ENCODE peak calls at places on chromosome 15, in eight cellular contexts. V, F, Z, N, C, S, E and A are unnamed samples.

GRCh38 chr15:62105266-62105665 is 38.5 kb downstream of the C2CD4A start:
- DNase-seq in N (no peak), C (no peak), Z (no peak), V (no peak), E (no peak), S (no peak), F (no peak), A (no peak)

GRCh38 chr15:101669744-101670143 is 17.6 kb upstream of the TM2D3 start:
- DNase-seq in N (no peak), E (no peak), S (no peak), Z (no peak), F (no peak), V (no peak), C (no peak), A (no peak)

GRCh38 chr15:60390931-60391501 is 6.8 kb downstream of the ANXA2 start:
- DNase-seq in S (no peak), Z (peak), C (no peak), E (no peak), N (peak), V (no peak), F (peak), A (no peak)

GRCh38 chr15:97009036-97009555 is 678.6 kb downstream of the NR2F2 start:
- DNase-seq in S (no peak), N (no peak), Z (peak), F (no peak), E (no peak), C (no peak), V (peak), A (no peak)

GRCh38 chr15:35256555-35256954 is 171.5 kb upstream of the NANOGP8 start:
- DNase-seq in V (no peak), C (no peak), E (no peak), N (no peak), S (no peak), Z (no peak), F (no peak), A (no peak)

GRCh38 chr15:77033417-77033728 is 37.5 kb downstream of the TSPAN3 start:
- DNase-seq in C (peak), V (no peak), F (no peak), S (no peak), E (no peak), Z (no peak), N (no peak), A (peak)

GRCh38 chr15:58477228-58477627 is 45.4 kb downstream of the LIPC start:
- DNase-seq in Z (no peak), C (no peak), V (no peak), S (no peak), E (no peak), N (no peak), F (no peak), A (no peak)

GRCh38 chr15:65195542-65196026 is 10.4 kb upstream of the CLPX start:
- DNase-seq in N (no peak), C (no peak), S (no peak), Z (no peak), E (no peak), F (no peak), V (no peak), A (no peak)

GRCh38 chr15:66080791-66081475 is 172.6 kb downstream of the MEGF11 start:
- DNase-seq in C (peak), F (no peak), S (no peak), Z (peak), N (peak), E (no peak), V (no peak), A (no peak)

GRCh38 chr15:40234783-40235182 is 4.1 kb upstream of the PAK6 start:
- DNase-seq in C (no peak), V (no peak), F (no peak), N (no peak), S (no peak), Z (no peak), E (no peak), A (no peak)

GRCh38 chr15:66703540-66703941 is 1.5 kb downstream of the SMAD6 start:
- DNase-seq in V (no peak), C (no peak), S (no peak), Z (no peak), N (peak), F (no peak), E (no peak), A (peak)

GRCh38 chr15:85563328-85563727 is 182.9 kb downstream of the AKAP13 start:
- DNase-seq in E (no peak), S (no peak), N (peak), V (no peak), Z (no peak), F (no peak), C (no peak), A (no peak)

GRCh38 chr15:28118531-28118930 is 19.4 kb upstream of the OCA2 start:
- DNase-seq in N (no peak), S (no peak), F (no peak), Z (no peak), E (no peak), C (no peak), V (no peak), A (no peak)

GRCh38 chr15:23384371-23384770 is 29.8 kb downstream of the GOLGA8S start:
- DNase-seq in S (no peak), C (no peak), V (no peak), N (no peak), F (no peak), E (no peak), Z (no peak), A (no peak)

GRCh38 chr15:88031461-88031860 is 225.1 kb downstream of the NTRK3 start:
- DNase-seq in C (no peak), N (no peak), F (no peak), E (no peak), S (no peak), V (no peak), Z (no peak), A (no peak)

GRCh38 chr15:71777216-71777943 is 33.0 kb upstream of the NR2E3 start:
- DNase-seq in F (no peak), Z (no peak), E (no peak), V (no peak), C (no peak), N (no peak), S (no peak), A (no peak)

GRCh38 chr15:40339621-40339945 is 1.2 kb downstream of the CCDC9B start:
- DNase-seq in C (peak), E (no peak), N (no peak), Z (peak), F (no peak), V (no peak), S (no peak), A (no peak)

GRCh38 chr15:50181983-50182232 is at the start of gene SLC27A2:
- DNase-seq in S (no peak), Z (peak), N (peak), C (no peak), V (peak), F (peak), E (no peak), A (no peak)

GRCh38 chr15:90873998-90874605 is 5.7 kb downstream of the FURIN start:
- DNase-seq in S (no peak), N (peak), C (peak), F (no peak), E (no peak), Z (peak), V (no peak), A (no peak)

GRCh38 chr15:28922712-28923012 is 36.9 kb downstream of the APBA2 start:
- DNase-seq in Z (no peak), E (no peak), F (no peak), C (no peak), S (no peak), V (no peak), N (no peak), A (no peak)

GRCh38 chr15:85312486-85312885 is 67.9 kb upstream of the AKAP13 start:
- DNase-seq in Z (peak), V (no peak), N (no peak), S (no peak), C (no peak), E (no peak), F (no peak), A (peak)

GRCh38 chr15:29873942-29874341 is 51.7 kb upstream of the TJP1 start:
- DNase-seq in V (no peak), S (no peak), C (no peak), N (no peak), E (no peak), F (no peak), Z (no peak), A (no peak)